ENCODE peak calls at places on chromosomes 16 and 17, in six cellular contexts. D, L, W, J, K and R are unnamed samples. For H3K36me3, the result is how much of the 10 kb centered on the place peaks cover.

GRCh38 chr16:55437627-55438026 is 41.4 kb upstream of the MMP2 start:
- DNase-seq in D (peak), L (no peak), W (no peak), J (no peak), K (no peak), R (no peak)

GRCh38 chr16:28998837-28999236 is 14.0 kb downstream of the LAT start:
- DNase-seq in D (no peak), L (no peak), W (no peak), J (no peak), K (no peak), R (no peak)

GRCh38 chr16:278863-279366 is 1.5 kb upstream of the ARHGDIG start:
- DNase-seq in D (peak), L (no peak), W (peak), J (no peak), K (no peak), R (no peak)

GRCh38 chr16:4684763-4685162 is 8.6 kb upstream of the NUDT16L1 start:
- DNase-seq in D (peak), L (no peak), W (no peak), J (no peak), K (no peak), R (no peak)

GRCh38 chr16:78211951-78212350 is 112.5 kb downstream of the WWOX start:
- DNase-seq in D (peak), L (no peak), W (no peak), J (no peak), K (peak), R (no peak)

GRCh38 chr16:19524866-19525723 is 1.4 kb downstream of the CCP110 start:
- DNase-seq in D (peak), L (no peak), W (peak), J (no peak), K (peak), R (no peak)

GRCh38 chr17:79707931-79708891 is 22.5 kb upstream of the ENPP7 start:
- DNase-seq in D (peak), L (no peak), W (peak), J (no peak), K (peak), R (no peak)

GRCh38 chr16:7405166-7405565 is 72.5 kb downstream of the RBFOX1 start:
- DNase-seq in D (no peak), L (no peak), W (peak), J (no peak), K (peak), R (no peak)

GRCh38 chr17:51166987-51167931 is 1.0 kb downstream of the NME2 start:
- DNase-seq in D (peak), L (no peak), W (peak), J (peak), K (peak), R (peak)
- H3K36me3 ChIP-seq in D (under half), L (under half), W (under half), J (under half), K (under half), R (under half)

GRCh38 chr17:75384751-75385150 is 20.7 kb downstream of the GRB2 start:
- DNase-seq in D (no peak), L (no peak), W (no peak), J (no peak), K (no peak), R (no peak)

GRCh38 chr17:75380750-75381149 is 24.7 kb downstream of the GRB2 start:
- DNase-seq in D (no peak), L (no peak), W (no peak), J (no peak), K (no peak), R (no peak)

GRCh38 chr17:75383842-75384195 is 21.7 kb downstream of the GRB2 start:
- DNase-seq in D (no peak), L (no peak), W (no peak), J (no peak), K (no peak), R (no peak)

GRCh38 chr17:75380315-75380714 is 25.2 kb downstream of the GRB2 start:
- DNase-seq in D (no peak), L (no peak), W (no peak), J (no peak), K (no peak), R (no peak)
- TF ChIP-seq CTCF in D (no peak), L (no peak), W (no peak), J (no peak), K (peak), R (no peak)

DNA sequence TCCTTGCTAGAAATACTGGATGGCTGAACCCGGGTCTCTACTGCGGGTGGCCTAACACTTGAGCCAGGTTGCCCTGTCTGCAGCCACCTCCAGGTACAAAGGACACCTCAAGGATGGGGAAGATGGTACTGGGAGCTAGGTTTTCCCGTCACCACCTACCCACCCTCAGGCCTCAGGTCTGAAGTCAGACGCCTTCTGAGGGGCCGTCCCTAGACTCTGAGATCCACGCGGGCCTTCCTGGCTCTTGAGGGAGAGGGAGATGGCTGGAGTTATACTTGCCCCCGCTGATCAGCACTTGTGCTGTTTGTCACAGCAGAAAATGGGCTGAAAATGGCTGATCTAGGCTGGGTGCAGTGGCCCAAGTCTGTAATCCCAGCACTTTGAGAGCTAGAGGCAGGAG is 10.6 kb downstream of the TRPV3 start:
- DNase-seq in D (no peak), L (no peak), W (no peak), J (no peak), K (no peak), R (no peak)
- H3K36me3 ChIP-seq in D (under half), L (under half), W (under half), J (under half), K (under half), R (under half)

GRCh38 chr16:10368984-10369551 is 16.8 kb upstream of the ATF7IP2 start:
- DNase-seq in D (peak), L (no peak), W (peak), J (no peak), K (no peak), R (no peak)
- TF ChIP-seq CTCF in D (peak), L (peak), W (peak), J (peak), K (no peak), R (no peak)